ENCODE peak calls at places on chromosomes 2 and 18, in ten cellular contexts. U, R, Z, L, G, P, Y, O, J and B are unnamed samples.

GRCh38 chr2:122652670-122653069 is 897.2 kb downstream of the TSN start:
- DNase-seq in U (no peak), R (no peak), Z (no peak), L (no peak), G (no peak), P (no peak), Y (no peak), O (no peak), J (no peak), B (no peak)

GRCh38 chr2:159262226-159262625 is 24.3 kb downstream of the WDSUB1 start:
- DNase-seq in U (no peak), R (no peak), Z (no peak), L (peak), G (no peak), P (no peak), Y (no peak), O (no peak), J (no peak), B (no peak)

GRCh38 chr2:184596819-184597411 is 1.4 kb upstream of the ZNF804A start:
- DNase-seq in U (peak), R (no peak), Z (no peak), L (peak), G (no peak), P (no peak), Y (peak), O (peak), J (peak), B (no peak)

GRCh38 chr2:17591846-17592245 is 51.4 kb downstream of the VSNL1 start:
- DNase-seq in U (no peak), R (no peak), Z (no peak), L (no peak), G (no peak), P (no peak), Y (no peak), O (no peak), J (no peak), B (no peak)

GRCh38 chr2:181066333-181066732 is 85.9 kb downstream of the UBE2E3 start:
- DNase-seq in U (no peak), R (no peak), Z (no peak), L (no peak), G (no peak), P (no peak), Y (no peak), O (no peak), J (no peak), B (no peak)

GRCh38 chr2:226478121-226478809 is 321.4 kb downstream of the IRS1 start:
- DNase-seq in U (peak), R (peak), Z (peak), L (peak), G (no peak), P (no peak), Y (peak), O (no peak), J (peak), B (no peak)

GRCh38 chr2:232343816-232344215 is 34.7 kb upstream of the ALPP start:
- DNase-seq in U (no peak), R (peak), Z (no peak), L (no peak), G (no peak), P (no peak), Y (peak), O (no peak), J (no peak), B (no peak)

GRCh38 chr2:222703866-222704265 is 32.4 kb downstream of the MOGAT1 start:
- DNase-seq in U (no peak), R (no peak), Z (peak), L (peak), G (no peak), P (no peak), Y (no peak), O (no peak), J (peak), B (no peak)

GRCh38 chr18:74378179-74378682 is 62.6 kb downstream of the C18orf63 start:
- DNase-seq in U (no peak), R (peak), Z (peak), L (no peak), G (peak), P (no peak), Y (peak), O (no peak), J (peak), B (no peak)

GRCh38 chr2:150090031-150090430 is 397.4 kb downstream of the RND3 start:
- DNase-seq in U (no peak), R (no peak), Z (no peak), L (no peak), G (no peak), P (no peak), Y (no peak), O (no peak), J (no peak), B (no peak)

GRCh38 chr2:55843992-55844345 is 79.6 kb downstream of the EFEMP1 start:
- DNase-seq in U (no peak), R (no peak), Z (no peak), L (no peak), G (no peak), P (no peak), Y (no peak), O (no peak), J (no peak), B (no peak)

GRCh38 chr2:240820607-240821428 is 799 bp upstream of the KIF1A start:
- DNase-seq in U (peak), R (no peak), Z (no peak), L (no peak), G (no peak), P (no peak), Y (no peak), O (no peak), J (no peak), B (no peak)

GRCh38 chr2:167140767-167141166 is 252.5 kb downstream of the XIRP2 start:
- DNase-seq in U (peak), R (peak), Z (peak), L (peak), G (no peak), P (no peak), Y (peak), O (no peak), J (peak), B (no peak)

GRCh38 chr18:79523738-79524180 is 128.0 kb downstream of the NFATC1 start:
- DNase-seq in U (peak), R (no peak), Z (no peak), L (no peak), G (peak), P (peak), Y (no peak), O (peak), J (no peak), B (peak)

GRCh38 chr2:62423883-62424458 is 82.0 kb downstream of the TMEM17 start:
- DNase-seq in U (no peak), R (no peak), Z (no peak), L (no peak), G (no peak), P (no peak), Y (no peak), O (no peak), J (peak), B (no peak)

GRCh38 chr2:18911416-18911815 is 322.0 kb upstream of the NT5C1B start:
- DNase-seq in U (no peak), R (no peak), Z (no peak), L (no peak), G (no peak), P (no peak), Y (no peak), O (no peak), J (no peak), B (no peak)

GRCh38 chr2:238703436-238703835 is 144.4 kb upstream of the TWIST2 start:
- DNase-seq in U (no peak), R (no peak), Z (no peak), L (no peak), G (no peak), P (no peak), Y (no peak), O (no peak), J (no peak), B (no peak)

GRCh38 chr2:63837036-63837594 is 4.6 kb upstream of the UGP2 start:
- DNase-seq in U (no peak), R (no peak), Z (no peak), L (no peak), G (no peak), P (no peak), Y (no peak), O (no peak), J (no peak), B (no peak)

GRCh38 chr2:88698498-88699233 is 7.2 kb downstream of the RPIA start:
- DNase-seq in U (no peak), R (no peak), Z (no peak), L (no peak), G (no peak), P (no peak), Y (no peak), O (no peak), J (no peak), B (no peak)

GRCh38 chr2:60149151-60149550 is 404.3 kb downstream of the BCL11A start:
- DNase-seq in U (no peak), R (no peak), Z (no peak), L (no peak), G (no peak), P (no peak), Y (no peak), O (no peak), J (no peak), B (peak)

GRCh38 chr2:176595986-176596385 is 326.7 kb downstream of the MTX2 start:
- DNase-seq in U (no peak), R (no peak), Z (peak), L (peak), G (no peak), P (no peak), Y (peak), O (no peak), J (peak), B (no peak)

GRCh38 chr2:133177196-133177595 is 391.1 kb downstream of the NCKAP5 start:
- DNase-seq in U (no peak), R (no peak), Z (no peak), L (peak), G (no peak), P (no peak), Y (peak), O (no peak), J (no peak), B (no peak)

GRCh38 chr18:77006305-77007175 is 126.0 kb downstream of the MBP start:
- DNase-seq in U (no peak), R (no peak), Z (no peak), L (no peak), G (no peak), P (no peak), Y (no peak), O (peak), J (no peak), B (no peak)

GRCh38 chr2:196172976-196173375 is 1.6 kb upstream of the STK17B start:
- DNase-seq in U (no peak), R (no peak), Z (no peak), L (no peak), G (no peak), P (no peak), Y (no peak), O (no peak), J (no peak), B (no peak)

GRCh38 chr2:113734187-113734586 is 22.3 kb downstream of the SLC35F5 start:
- DNase-seq in U (no peak), R (no peak), Z (no peak), L (no peak), G (peak), P (no peak), Y (no peak), O (no peak), J (no peak), B (no peak)

GRCh38 chr18:56286775-56287174 is 351.6 kb downstream of the TXNL1 start:
- DNase-seq in U (no peak), R (no peak), Z (peak), L (peak), G (no peak), P (no peak), Y (peak), O (no peak), J (peak), B (no peak)

GRCh38 chr2:239818086-239818485 is 207.1 kb downstream of the NDUFA10 start:
- DNase-seq in U (no peak), R (no peak), Z (no peak), L (no peak), G (no peak), P (no peak), Y (no peak), O (no peak), J (no peak), B (no peak)

GRCh38 chr18:79911009-79911870 is 40.2 kb downstream of the SLC66A2 start:
- DNase-seq in U (peak), R (no peak), Z (no peak), L (no peak), G (no peak), P (no peak), Y (no peak), O (no peak), J (no peak), B (no peak)

GRCh38 chr2:95024306-95024880 is 1.1 kb upstream of the MAL start:
- DNase-seq in U (no peak), R (no peak), Z (no peak), L (no peak), G (no peak), P (no peak), Y (no peak), O (no peak), J (no peak), B (no peak)

GRCh38 chr2:38301340-38301968 is 75.6 kb downstream of the ATL2 start:
- DNase-seq in U (no peak), R (no peak), Z (no peak), L (no peak), G (peak), P (peak), Y (no peak), O (no peak), J (no peak), B (no peak)

GRCh38 chr18:45056907-45057306 is 376.2 kb downstream of the SETBP1 start:
- DNase-seq in U (no peak), R (no peak), Z (no peak), L (peak), G (no peak), P (no peak), Y (no peak), O (no peak), J (peak), B (no peak)

GRCh38 chr2:218833023-218833609 is 1.5 kb upstream of the PRKAG3 start:
- DNase-seq in U (no peak), R (no peak), Z (no peak), L (no peak), G (no peak), P (no peak), Y (no peak), O (no peak), J (no peak), B (no peak)

GRCh38 chr18:24176727-24177416 is 38.0 kb downstream of the CABYR start:
- DNase-seq in U (peak), R (no peak), Z (peak), L (peak), G (peak), P (peak), Y (peak), O (peak), J (peak), B (peak)

GRCh38 chr2:206980413-206980812 is 41.1 kb downstream of the CPO start:
- DNase-seq in U (no peak), R (no peak), Z (no peak), L (no peak), G (no peak), P (no peak), Y (no peak), O (no peak), J (no peak), B (no peak)